ENCODE peak calls at places on chromosomes 2 and 18, in eight cellular contexts. O is cardiac fibroblast, L is WTC11, A is AG04450, N is BJ, E is GM23338, D is AG09319, C is uterus. G is an unnamed sample.

GRCh38 chr2:131004446-131005209 is 88.6 kb downstream of the FAM168B start:
- DNase-seq in D (no peak), L (no peak), O (no peak), N (no peak), E (no peak), C (no peak), A (no peak), G (no peak)

GRCh38 chr2:63789318-63790051 is 52.2 kb upstream of the UGP2 start:
- DNase-seq in L (no peak), N (no peak), O (peak; percentile 35), C (no peak), D (peak; percentile 37), E (no peak), A (no peak), G (no peak)

GRCh38 chr2:112958428-112959108 is 19.2 kb upstream of the IL36G start:
- DNase-seq in O (peak; percentile 71), A (peak; percentile 30), N (no peak), D (peak; percentile 12), L (peak; percentile 21), E (peak; percentile 76), C (no peak), G (peak; percentile 25)

GRCh38 chr2:66717491-66717890 is 282.6 kb downstream of the MEIS1 start:
- DNase-seq in C (no peak), N (no peak), E (no peak), D (no peak), A (no peak), L (no peak), O (no peak), G (no peak)

GRCh38 chr2:219002395-219003266 is 9.4 kb upstream of the CRYBA2 start:
- DNase-seq in D (no peak), O (peak; percentile 28), E (peak; percentile 95), N (no peak), C (no peak), A (no peak), L (peak; percentile 95), G (peak; percentile 71)

GRCh38 chr2:182077451-182078142 is 91.9 kb downstream of the PPP1R1C start:
- DNase-seq in N (peak; percentile 40), L (peak; percentile 14), E (peak; percentile 83), C (peak; percentile 15), D (peak; percentile 80), O (peak; percentile 92), A (peak; percentile 85), G (no peak)

GRCh38 chr2:6423131-6423530 is 442.6 kb downstream of the CMPK2 start:
- DNase-seq in O (no peak), A (no peak), E (no peak), C (no peak), N (no peak), D (no peak), L (no peak), G (no peak)

GRCh38 chr2:27353762-27354596 is 2.6 kb downstream of the GTF3C2 start:
- DNase-seq in A (no peak), C (no peak), O (peak; percentile 22), N (no peak), L (no peak), D (no peak), E (no peak), G (no peak)

GRCh38 chr2:190763901-190764514 is 115.1 kb downstream of the NAB1 start:
- DNase-seq in D (no peak), A (no peak), N (no peak), E (no peak), C (no peak), L (no peak), O (no peak), G (no peak)

GRCh38 chr2:85248741-85249524 is 78.9 kb downstream of the TGOLN2 start:
- DNase-seq in D (peak; percentile 77), E (peak; percentile 61), N (peak; percentile 94), O (peak; percentile 96), C (no peak), L (no peak), A (peak; percentile 82), G (no peak)

GRCh38 chr2:50448556-50448955 is 583.4 kb downstream of the NRXN1 start:
- DNase-seq in O (no peak), A (no peak), N (no peak), D (no peak), E (no peak), L (no peak), C (no peak), G (no peak)

GRCh38 chr2:136381722-136382633 is 264.0 kb upstream of the CXCR4 start:
- DNase-seq in C (no peak), N (no peak), A (no peak), L (no peak), D (no peak), E (no peak), O (no peak), G (no peak)

GRCh38 chr2:241482556-241482955 is 25.8 kb downstream of the STK25 start:
- DNase-seq in L (no peak), N (no peak), C (no peak), O (no peak), E (no peak), A (no peak), D (no peak), G (no peak)

GRCh38 chr2:190359896-190360376 is 16.5 kb downstream of the INPP1 start:
- DNase-seq in A (peak; percentile 37), C (peak; percentile 67), D (no peak), L (no peak), E (peak; percentile 21), O (peak; percentile 85), N (no peak), G (no peak)

GRCh38 chr2:166700079-166700478 is 188.2 kb upstream of the XIRP2 start:
- DNase-seq in D (no peak), N (no peak), A (no peak), E (peak; percentile 2), C (no peak), O (peak; percentile 0), L (no peak), G (no peak)

GRCh38 chr18:13558790-13559189 is 167.6 kb downstream of the FAM210A start:
- DNase-seq in D (no peak), E (no peak), O (no peak), N (no peak), A (no peak), C (no peak), L (no peak), G (no peak)

GRCh38 chr2:119250891-119251290 is 27.3 kb downstream of the STEAP3 start:
- DNase-seq in C (peak; percentile 0), D (no peak), A (no peak), O (no peak), N (no peak), E (no peak), L (no peak), G (no peak)

GRCh38 chr2:137824501-137824900 is 139.8 kb upstream of the HNMT start:
- DNase-seq in O (no peak), L (no peak), C (no peak), E (no peak), D (no peak), N (no peak), A (no peak), G (no peak)

GRCh38 chr2:18411571-18411970 is 148.9 kb downstream of the RDH14 start:
- DNase-seq in C (no peak), O (no peak), E (no peak), D (no peak), A (no peak), N (no peak), L (no peak), G (no peak)

GRCh38 chr2:48316753-48317750 is 212.9 kb upstream of the STON1 start:
- DNase-seq in L (no peak), E (no peak), N (no peak), D (no peak), A (no peak), O (no peak), C (no peak), G (no peak)

GRCh38 chr2:111944536-111945210 is 46.3 kb downstream of the MERTK start:
- DNase-seq in E (no peak), D (no peak), C (no peak), N (no peak), O (no peak), L (no peak), A (no peak), G (no peak)

GRCh38 chr18:32019251-32019943 is 772 bp downstream of the RNF125 start:
- DNase-seq in E (peak; percentile 62), O (peak; percentile 37), D (no peak), C (peak; percentile 27), A (no peak), N (no peak), L (peak; percentile 51), G (peak; percentile 38)

GRCh38 chr2:70797502-70797901 is 7.1 kb upstream of the FIGLA start:
- DNase-seq in O (no peak), D (no peak), A (no peak), C (no peak), E (no peak), L (no peak), N (no peak), G (no peak)
- TF ChIP-seq CTCF in O (no peak), D (no peak), A (no peak), C (no peak), E (no peak), L (no peak), N (no peak), G (no peak)

DNA sequence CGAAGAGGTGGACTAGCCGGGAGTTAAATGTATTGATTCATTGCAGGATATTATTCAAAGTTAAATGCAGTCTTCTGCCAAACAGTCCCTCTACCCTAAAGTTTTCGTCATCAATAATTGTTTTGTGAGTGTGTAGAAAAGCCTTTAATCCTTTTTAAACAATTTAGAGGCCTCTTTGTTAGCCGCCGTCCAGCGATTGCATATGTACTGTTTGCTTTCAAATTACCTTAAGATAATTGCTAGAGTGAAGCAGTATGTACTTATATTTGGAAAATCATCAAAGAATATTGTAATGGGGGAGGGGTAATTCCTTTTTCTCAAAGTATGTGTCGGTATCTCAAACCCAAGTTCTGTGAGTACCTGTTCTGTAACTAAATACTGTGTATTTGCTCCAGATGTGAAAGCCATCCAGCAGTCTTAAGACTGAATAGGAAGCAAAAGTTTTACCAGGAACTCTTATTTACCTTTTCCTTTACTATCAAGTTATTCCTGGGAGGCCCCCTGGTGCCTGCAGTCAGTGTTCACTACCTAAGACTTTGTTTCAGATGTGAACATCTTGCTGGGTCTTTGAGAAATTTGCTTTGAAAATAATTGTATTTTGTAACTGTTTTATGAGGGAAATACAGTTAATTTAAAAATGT is 1.5 kb downstream of the PPP1CB start:
- DNase-seq in A (peak; percentile 38), C (peak; percentile 75), E (peak; percentile 49), L (no peak), N (no peak), O (peak; percentile 86), D (peak; percentile 44), G (no peak)
- TF ChIP-seq CTCF in A (peak; percentile 79), C (peak; percentile 75), E (peak; percentile 53), L (no peak), N (peak; percentile 69), O (peak; percentile 61), D (peak; percentile 70), G (peak; percentile 33)

GRCh38 chr2:155517362-155517761 is 815.2 kb downstream of the NR4A2 start:
- DNase-seq in E (no peak), L (no peak), C (no peak), A (no peak), D (no peak), O (no peak), N (no peak), G (no peak)
- TF ChIP-seq CTCF in E (no peak), L (no peak), C (no peak), A (no peak), D (no peak), O (no peak), N (no peak), G (no peak)

DNA sequence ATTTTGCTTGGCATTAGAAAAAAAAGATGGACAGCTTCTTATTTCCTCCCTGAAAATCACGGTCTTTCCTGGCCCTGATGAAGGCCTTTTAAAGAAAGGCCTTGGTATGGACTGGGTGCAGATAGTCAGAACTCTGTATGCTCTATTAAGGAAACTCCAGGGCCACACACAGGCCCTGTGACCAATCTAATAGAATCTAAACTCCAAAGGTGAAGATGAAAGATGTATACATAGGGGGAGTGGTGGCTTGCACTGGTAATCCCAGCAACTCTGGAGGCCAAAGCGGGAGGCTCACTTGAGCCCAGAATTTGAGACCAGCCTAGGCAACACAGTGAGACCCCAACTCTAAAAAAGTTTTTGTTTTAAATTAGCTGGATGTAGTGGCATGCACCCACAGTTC is 37.3 kb downstream of the OXER1 start:
- DNase-seq in E (no peak), C (no peak), L (no peak), D (no peak), O (no peak), A (no peak), N (no peak), G (no peak)
- TF ChIP-seq CTCF in E (no peak), C (no peak), L (no peak), D (no peak), O (no peak), A (no peak), N (no peak), G (no peak)

G was measured in D721Med.